ENCODE peak calls at places on chromosomes 12 and 14, in five cellular contexts. A, U, S, D and O are unnamed samples. For H3K27me3, the result is how much of the 10 kb centered on the place peaks cover.

GRCh38 chr14:24271834-24272263 is 452 bp upstream of the RABGGTA start:
- DNase-seq in D (no peak), A (no peak), S (no peak), U (no peak), O (no peak)

GRCh38 chr12:100897240-100897639 is 102.7 kb downstream of the ANO4 start:
- DNase-seq in S (no peak), U (no peak), A (no peak), D (no peak), O (no peak)

GRCh38 chr14:23061995-23062394 is 4.7 kb upstream of the CDH24 start:
- DNase-seq in U (no peak), S (no peak), A (peak), D (peak), O (no peak)

GRCh38 chr14:43418314-43418713 is 1088.8 kb downstream of the FSCB start:
- DNase-seq in U (no peak), S (no peak), A (no peak), D (no peak), O (no peak)

GRCh38 chr12:26406391-26406790 is 211.0 kb downstream of the SSPN start:
- DNase-seq in D (no peak), A (no peak), S (no peak), U (no peak), O (no peak)

GRCh38 chr14:29521526-29522137 is 406.0 kb downstream of the PRKD1 start:
- DNase-seq in U (no peak), S (no peak), D (no peak), A (no peak), O (no peak)

GRCh38 chr12:102638777-102639176 is 158.4 kb upstream of the IGF1 start:
- DNase-seq in A (no peak), S (no peak), D (no peak), U (no peak), O (no peak)

GRCh38 chr14:65496178-65496993 is 83.9 kb downstream of the FUT8 start:
- DNase-seq in S (no peak), A (no peak), D (no peak), U (no peak), O (no peak)

GRCh38 chr14:105854600-105855245 is 328.3 kb downstream of the TMEM121 start:
- DNase-seq in D (peak), U (peak), A (no peak), S (no peak), O (peak)

GRCh38 chr14:95314609-95315008 is 5.1 kb downstream of the CLMN start:
- DNase-seq in U (no peak), S (no peak), D (peak), A (peak), O (peak)

GRCh38 chr12:86660488-86661171 is 404.4 kb upstream of the MGAT4C start:
- DNase-seq in S (no peak), D (no peak), U (no peak), A (no peak), O (no peak)

GRCh38 chr12:104049278-104050257 is at the start of gene GLT8D2:
- DNase-seq in S (no peak), U (no peak), D (peak), A (peak), O (peak)

GRCh38 chr14:55448146-55448614 is 7.8 kb upstream of the TBPL2 start:
- DNase-seq in S (no peak), A (no peak), U (no peak), D (peak), O (no peak)

GRCh38 chr12:115598827-115599226 is 678.7 kb downstream of the MED13L start:
- DNase-seq in A (no peak), S (no peak), U (peak), D (peak), O (no peak)

GRCh38 chr12:81224626-81225025 is 146.7 kb downstream of the ACSS3 start:
- DNase-seq in D (no peak), A (no peak), S (no peak), U (no peak), O (no peak)

GRCh38 chr12:69092137-69092536 is 147.2 kb upstream of the CPSF6 start:
- DNase-seq in A (no peak), U (no peak), D (no peak), S (no peak), O (no peak)

GRCh38 chr14:68440776-68441175 is 352.1 kb downstream of the ZFP36L1 start:
- DNase-seq in A (no peak), D (no peak), S (no peak), U (no peak), O (no peak)

GRCh38 chr12:5864913-5865312 is 80.1 kb downstream of the ANO2 start:
- DNase-seq in A (no peak), D (no peak), U (no peak), S (no peak), O (no peak)

GRCh38 chr12:127620956-127621355 is 646.0 kb upstream of the TMEM132C start:
- DNase-seq in U (no peak), A (no peak), D (no peak), S (no peak), O (no peak)

GRCh38 chr12:106192659-106193403 is 54.1 kb upstream of the NUAK1 start:
- DNase-seq in D (no peak), U (no peak), S (no peak), A (no peak), O (no peak)

GRCh38 chr14:29584992-29585391 is 342.7 kb downstream of the PRKD1 start:
- DNase-seq in A (peak), U (peak), S (no peak), D (peak), O (peak)

GRCh38 chr14:64109821-64110554 is 184.2 kb downstream of the ESR2 start:
- DNase-seq in A (no peak), U (no peak), S (no peak), D (no peak), O (no peak)

GRCh38 chr12:51275088-51275487 is 4.9 kb upstream of the SMAGP start:
- DNase-seq in A (no peak), S (no peak), U (no peak), D (peak), O (no peak)

GRCh38 chr12:68646484-68646883 is 35.8 kb downstream of the RAP1B start:
- DNase-seq in D (no peak), A (no peak), U (no peak), S (no peak), O (no peak)

GRCh38 chr14:33967138-33967537 is 16.3 kb upstream of the EGLN3 start:
- DNase-seq in D (no peak), S (no peak), U (no peak), A (no peak), O (no peak)
- H3K27me3 ChIP-seq in D (under half), S (under half), U (under half), A (under half), O (under half)

GRCh38 chr12:53972722-53973092 is 219 bp upstream of the HOXC11 start:
- DNase-seq in U (no peak), D (no peak), S (no peak), A (no peak), O (no peak)

GRCh38 chr12:53974084-53975018 is at the start of gene HOTAIR:
- DNase-seq in U (no peak), A (no peak), S (no peak), D (no peak), O (no peak)

GRCh38 chr12:53971686-53972085 is 1.2 kb upstream of the HOXC11 start:
- DNase-seq in D (no peak), U (no peak), A (no peak), S (no peak), O (no peak)

GRCh38 chr12:53972152-53972702 is 699 bp upstream of the HOXC11 start:
- DNase-seq in A (no peak), D (no peak), S (no peak), U (no peak), O (no peak)

GRCh38 chr12:53973093-53974042 is at the start of gene HOXC11:
- DNase-seq in S (no peak), D (no peak), A (no peak), U (no peak), O (no peak)
- H3K4me3 ChIP-seq in S (no peak), D (no peak), A (no peak), U (no peak), O (no peak)

GRCh38 chr12:48007206-48007605 is 2.9 kb upstream of the COL2A1 start:
- DNase-seq in A (no peak), U (no peak), S (no peak), D (no peak), O (no peak)
- H3K27me3 ChIP-seq in A (under half), U (under half), S (under half), D (half or more), O (half or more)

DNA sequence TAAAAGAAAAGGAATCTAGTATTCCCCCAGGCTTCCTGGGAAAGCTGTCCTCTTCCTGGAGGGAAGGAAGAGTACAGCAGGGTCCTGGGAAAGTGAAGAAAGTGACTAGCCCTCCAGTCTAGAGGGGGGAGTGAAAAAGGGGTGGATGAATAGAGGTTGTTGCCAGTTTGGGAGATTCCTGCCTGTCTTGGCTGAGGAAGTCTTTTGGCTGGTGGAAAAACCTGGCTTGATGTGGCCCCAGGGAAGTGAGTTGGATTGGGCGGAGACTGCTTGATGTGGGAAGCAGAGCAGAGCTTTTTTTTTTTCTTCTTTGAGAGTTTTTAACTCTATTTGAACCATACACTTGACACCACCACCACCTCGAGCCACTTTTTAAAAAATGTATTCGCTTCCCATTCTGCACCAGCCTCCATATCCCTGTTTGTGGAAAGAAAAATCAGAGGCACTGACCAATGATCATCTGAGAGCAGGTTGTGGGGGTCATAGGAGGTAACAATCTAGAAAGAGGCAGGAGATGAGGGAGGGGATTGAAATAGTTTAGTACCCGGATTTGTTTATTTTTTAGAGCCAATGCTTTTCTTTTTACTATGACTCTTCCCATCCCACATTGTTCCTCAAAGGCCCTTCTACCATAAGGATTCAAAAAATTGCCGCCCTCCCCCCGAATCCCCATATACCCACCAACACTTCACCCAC is 718 bp upstream of the DTX3 start:
- DNase-seq in U (peak), A (no peak), S (no peak), D (peak), O (no peak)
- H3K4me3 ChIP-seq in U (peak), A (peak), S (peak), D (peak), O (peak)

DNA sequence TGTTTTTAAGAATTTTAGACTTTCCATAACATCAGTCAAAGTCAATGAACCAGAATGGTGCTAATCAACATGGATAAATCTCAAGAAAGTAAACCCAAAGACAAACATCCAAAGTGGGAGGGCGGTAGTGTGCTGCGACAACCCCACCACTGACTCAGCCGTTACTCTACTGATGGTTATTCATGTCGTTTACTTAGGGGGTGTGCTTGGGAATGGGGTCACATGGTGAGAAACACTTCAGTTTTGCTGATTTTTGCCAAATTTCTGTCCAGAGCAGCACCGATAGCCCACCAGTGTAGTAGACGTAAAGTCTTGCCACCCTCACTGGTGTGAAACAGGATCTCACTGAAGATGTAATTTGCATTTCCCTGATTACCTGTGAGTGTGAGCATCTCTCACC is 99.9 kb downstream of the ADGRD1 start:
- DNase-seq in S (no peak), A (no peak), U (no peak), D (no peak), O (no peak)
- H3K27me3 ChIP-seq in S (under half), A (under half), U (under half), D (under half), O (under half)

DNA sequence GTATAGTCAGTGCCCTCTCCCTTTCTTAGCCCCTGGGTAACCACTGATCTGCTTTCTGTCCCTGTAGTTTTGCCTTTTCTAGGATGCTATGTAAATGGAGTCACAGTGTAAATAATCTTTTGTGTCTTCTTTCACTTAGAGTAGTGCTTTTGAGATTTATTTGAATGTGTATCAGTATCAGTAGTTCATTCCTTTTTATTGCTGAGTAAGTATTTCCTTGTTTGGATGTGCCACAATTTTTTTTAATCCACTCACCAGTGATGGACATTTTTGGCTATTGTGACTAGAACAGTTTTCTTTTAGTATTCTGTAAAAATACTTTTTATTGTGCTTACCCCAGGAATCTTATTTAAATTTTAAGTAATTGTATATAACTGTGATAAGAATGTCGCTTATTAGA is 3.4 kb downstream of the MARK3 start:
- DNase-seq in D (no peak), S (no peak), U (no peak), A (no peak), O (no peak)
- H3K4me3 ChIP-seq in D (no peak), S (no peak), U (no peak), A (no peak), O (peak)

GRCh38 chr12:125192690-125193221 is 127.5 kb downstream of the AACS start:
- DNase-seq in A (no peak), D (no peak), S (no peak), U (no peak), O (no peak)

GRCh38 chr12:125193376-125193775 is 128.1 kb downstream of the AACS start:
- DNase-seq in D (no peak), U (no peak), S (no peak), A (no peak), O (no peak)

GRCh38 chr12:125193798-125194562 is 128.7 kb downstream of the AACS start:
- DNase-seq in A (no peak), U (peak), D (no peak), S (no peak), O (no peak)

GRCh38 chr12:125188912-125189881 is 124.0 kb downstream of the AACS start:
- DNase-seq in S (no peak), D (no peak), U (peak), A (no peak), O (no peak)

DNA sequence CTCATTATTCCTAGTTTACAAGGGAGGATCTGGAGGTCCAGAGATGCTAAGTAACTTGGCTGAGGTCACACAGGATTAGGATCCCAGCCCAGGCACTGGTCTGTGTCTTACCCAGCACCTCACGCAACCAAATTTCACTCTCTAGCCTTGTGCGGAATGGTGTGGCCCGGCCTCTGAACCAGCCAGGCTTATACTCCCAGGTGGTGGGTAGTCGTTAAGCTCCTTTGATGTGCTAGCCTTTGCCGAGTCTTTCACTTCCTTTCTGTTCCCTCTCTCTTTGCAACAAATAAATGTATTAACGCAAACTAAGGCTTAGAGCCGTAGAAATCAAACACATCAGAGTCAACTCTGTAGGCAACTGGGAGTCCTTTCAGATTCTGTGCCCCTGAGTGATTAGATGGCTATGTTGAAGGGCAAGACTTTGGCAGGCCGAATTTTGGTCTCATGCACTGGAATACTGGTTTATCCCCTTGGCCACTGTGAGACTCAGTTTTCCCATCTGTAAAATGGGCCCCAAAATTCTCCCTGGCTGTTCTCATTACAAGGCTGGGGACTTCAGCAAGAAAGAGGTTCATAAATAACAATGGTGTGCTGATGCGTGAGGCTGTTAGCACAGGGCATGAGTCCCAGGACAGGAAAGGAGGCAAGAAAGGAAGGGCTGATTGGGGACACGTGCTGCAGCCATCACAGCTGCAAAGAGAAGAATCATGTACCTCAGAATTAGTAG is 126.3 kb downstream of the AACS start:
- DNase-seq in A (no peak), S (no peak), U (no peak), D (no peak), O (no peak)
- H3K27me3 ChIP-seq in A (under half), S (under half), U (under half), D (half or more), O (half or more)

GRCh38 chr14:94040796-94041195 is 14.7 kb downstream of the OTUB2 start:
- DNase-seq in S (no peak), A (no peak), U (no peak), D (no peak), O (no peak)
- H3K4me3 ChIP-seq in S (no peak), A (no peak), U (no peak), D (no peak), O (no peak)